ENCODE peak calls at places on chromosomes 3 and 15, in five cellular contexts. I is stomach, L is OCI-M1, G is hepatocyte, K is PC-9. R is an unnamed sample.

GRCh38 chr15:80457896-80458295 is 53.7 kb downstream of the ARNT2 start:
- DNase-seq in I (no peak), L (no peak), G (no peak), K (no peak), R (no peak)

GRCh38 chr3:133459400-133459799 is 59.5 kb downstream of the BFSP2 start:
- DNase-seq in I (peak), L (no peak), G (no peak), K (no peak), R (no peak)

GRCh38 chr15:80684697-80685096 is 10.4 kb upstream of the ABHD17C start:
- DNase-seq in I (no peak), L (no peak), G (peak), K (peak), R (no peak)

GRCh38 chr3:30331519-30331918 is 274.9 kb upstream of the TGFBR2 start:
- DNase-seq in I (no peak), L (no peak), G (no peak), K (no peak), R (no peak)

GRCh38 chr3:173663664-173664063 is 266.1 kb downstream of the NLGN1 start:
- DNase-seq in I (no peak), L (no peak), G (no peak), K (no peak), R (no peak)

GRCh38 chr3:11445883-11446282 is 173.7 kb downstream of the ATG7 start:
- DNase-seq in I (no peak), L (no peak), G (no peak), K (no peak), R (no peak)

GRCh38 chr15:67064607-67065530 is 533 bp upstream of the SMAD3 start:
- DNase-seq in I (peak), L (no peak), G (peak), K (peak), R (no peak)

GRCh38 chr3:194139085-194139976 is 3.4 kb downstream of the HES1 start:
- DNase-seq in I (no peak), L (peak), G (peak), K (peak), R (no peak)

R was measured in HCT116.